ENCODE peak calls at places on chromosomes 7 and 10, in eight cellular contexts. B is PC-3, C is mammary epithelial cell, R is fibroblast of the aortic adventitia, S is GM06990, L is progenitor cell of endocrine pancreas, A is AG10803, F is fibroblast of villous mesenchyme. O is an unnamed sample.

GRCh38 chr10:118692911-118693310 is 61.9 kb downstream of the CACUL1 start:
- DNase-seq in B (peak; percentile 25), C (peak; percentile 52), R (peak; percentile 94), S (no peak), L (no peak), A (peak; percentile 98), F (peak; percentile 76), O (no peak)

GRCh38 chr7:71459137-71459536 is 327.2 kb downstream of the GALNT17 start:
- DNase-seq in B (no peak), C (no peak), R (no peak), S (no peak), L (no peak), A (no peak), F (no peak), O (no peak)

GRCh38 chr7:108263364-108263951 is 133.3 kb upstream of the LAMB4 start:
- DNase-seq in B (no peak), C (no peak), R (no peak), S (no peak), L (no peak), A (peak; percentile 7), F (no peak), O (no peak)

GRCh38 chr10:77571490-77571889 is 66.1 kb downstream of the KCNMA1 start:
- DNase-seq in B (no peak), C (no peak), R (no peak), S (no peak), L (no peak), A (no peak), F (no peak), O (no peak)

GRCh38 chr10:101001225-101002035 is 1.8 kb downstream of the LZTS2 start:
- DNase-seq in B (peak; percentile 54), C (peak; percentile 62), R (peak; percentile 89), S (no peak), L (no peak), A (peak; percentile 90), F (peak; percentile 94), O (no peak)

GRCh38 chr10:122650331-122650730 is 49.3 kb downstream of the C10orf120 start:
- DNase-seq in B (no peak), C (no peak), R (no peak), S (no peak), L (no peak), A (no peak), F (no peak), O (no peak)

GRCh38 chr10:72243822-72244437 is 27.9 kb upstream of the ASCC1 start:
- DNase-seq in B (peak; percentile 68), C (peak; percentile 36), R (peak; percentile 99), S (no peak), L (no peak), A (peak; percentile 98), F (peak; percentile 98), O (no peak)

GRCh38 chr10:87575851-87576250 is 71.2 kb downstream of the MINPP1 start:
- DNase-seq in B (no peak), C (no peak), R (peak; percentile 43), S (no peak), L (no peak), A (peak; percentile 23), F (peak; percentile 32), O (no peak)

GRCh38 chr7:805261-805660 is 27.0 kb upstream of the SUN1 start:
- DNase-seq in B (no peak), C (no peak), R (no peak), S (no peak), L (no peak), A (no peak), F (peak; percentile 81), O (no peak)

GRCh38 chr10:67763499-67764011 is 67.6 kb upstream of the CTNNA3 start:
- DNase-seq in B (peak; percentile 84), C (no peak), R (peak; percentile 54), S (peak; percentile 80), L (peak; percentile 57), A (peak; percentile 39), F (peak; percentile 45), O (peak; percentile 72)

GRCh38 chr7:49703876-49704275 is 69.6 kb upstream of the VWC2 start:
- DNase-seq in B (no peak), C (no peak), R (no peak), S (no peak), L (no peak), A (no peak), F (no peak), O (no peak)

GRCh38 chr7:37342665-37343471 is 105.8 kb downstream of the ELMO1 start:
- DNase-seq in B (no peak), C (peak; percentile 12), R (no peak), S (peak; percentile 83), L (no peak), A (no peak), F (no peak), O (peak; percentile 56)

GRCh38 chr10:99427566-99428150 is 2.8 kb downstream of the GOT1 start:
- DNase-seq in B (no peak), C (no peak), R (no peak), S (no peak), L (no peak), A (no peak), F (no peak), O (no peak)

GRCh38 chr10:87524296-87524695 is 19.6 kb downstream of the MINPP1 start:
- DNase-seq in B (no peak), C (no peak), R (peak; percentile 61), S (no peak), L (no peak), A (no peak), F (no peak), O (no peak)

GRCh38 chr7:25124485-25125136 is 449 bp downstream of the CYCS start:
- DNase-seq in B (no peak), C (peak; percentile 16), R (peak; percentile 37), S (peak; percentile 38), L (no peak), A (peak; percentile 30), F (peak; percentile 36), O (no peak)

GRCh38 chr10:132927824-132928223 is 14.5 kb downstream of the CFAP46 start:
- DNase-seq in B (no peak), C (no peak), R (no peak), S (no peak), L (no peak), A (no peak), F (no peak), O (no peak)

GRCh38 chr10:35502697-35503096 is 102.4 kb upstream of the GJD4 start:
- DNase-seq in B (no peak), C (no peak), R (no peak), S (no peak), L (no peak), A (no peak), F (no peak), O (no peak)

GRCh38 chr7:55189878-55190436 is 171.1 kb downstream of the EGFR start:
- DNase-seq in B (no peak), C (no peak), R (no peak), S (no peak), L (no peak), A (no peak), F (no peak), O (no peak)

GRCh38 chr10:132311338-132311939 is 3.7 kb upstream of the STK32C start:
- DNase-seq in B (no peak), C (no peak), R (no peak), S (no peak), L (peak; percentile 48), A (no peak), F (no peak), O (no peak)

GRCh38 chr7:1966631-1967200 is 266.0 kb downstream of the MAD1L1 start:
- DNase-seq in B (no peak), C (no peak), R (no peak), S (no peak), L (no peak), A (no peak), F (no peak), O (no peak)

GRCh38 chr7:16343612-16344011 is 77.7 kb downstream of the CRPPA start:
- DNase-seq in B (no peak), C (no peak), R (no peak), S (no peak), L (no peak), A (no peak), F (no peak), O (no peak)
- TF ChIP-seq CTCF in B (no peak), C (no peak), R (no peak), S (no peak), L (no peak), A (no peak), F (no peak), O (no peak)

GRCh38 chr7:73578342-73579124 is at the start of gene TBL2:
- DNase-seq in B (peak; percentile 99), C (peak; percentile 97), R (peak; percentile 98), S (peak; percentile 98), L (peak; percentile 99), A (peak; percentile 98), F (peak; percentile 99), O (peak; percentile 99)
- TF ChIP-seq CTCF in B (no peak), C (peak; percentile 41), R (peak; percentile 38), S (peak; percentile 34), L (no peak), A (peak; percentile 18), F (peak; percentile 26), O (peak; percentile 20)

GRCh38 chr7:44050915-44051560 is 6.5 kb downstream of the DBNL start:
- DNase-seq in B (no peak), C (no peak), R (no peak), S (no peak), L (no peak), A (no peak), F (no peak), O (no peak)

GRCh38 chr7:44051611-44052220 is 7.2 kb downstream of the DBNL start:
- DNase-seq in B (no peak), C (no peak), R (no peak), S (no peak), L (no peak), A (no peak), F (no peak), O (no peak)

GRCh38 chr7:44056681-44057080 is 8.7 kb downstream of the PGAM2 start:
- DNase-seq in B (no peak), C (no peak), R (no peak), S (no peak), L (no peak), A (no peak), F (no peak), O (no peak)

GRCh38 chr7:44050121-44050914 is 5.8 kb downstream of the DBNL start:
- DNase-seq in B (no peak), C (no peak), R (no peak), S (no peak), L (no peak), A (no peak), F (no peak), O (no peak)

DNA sequence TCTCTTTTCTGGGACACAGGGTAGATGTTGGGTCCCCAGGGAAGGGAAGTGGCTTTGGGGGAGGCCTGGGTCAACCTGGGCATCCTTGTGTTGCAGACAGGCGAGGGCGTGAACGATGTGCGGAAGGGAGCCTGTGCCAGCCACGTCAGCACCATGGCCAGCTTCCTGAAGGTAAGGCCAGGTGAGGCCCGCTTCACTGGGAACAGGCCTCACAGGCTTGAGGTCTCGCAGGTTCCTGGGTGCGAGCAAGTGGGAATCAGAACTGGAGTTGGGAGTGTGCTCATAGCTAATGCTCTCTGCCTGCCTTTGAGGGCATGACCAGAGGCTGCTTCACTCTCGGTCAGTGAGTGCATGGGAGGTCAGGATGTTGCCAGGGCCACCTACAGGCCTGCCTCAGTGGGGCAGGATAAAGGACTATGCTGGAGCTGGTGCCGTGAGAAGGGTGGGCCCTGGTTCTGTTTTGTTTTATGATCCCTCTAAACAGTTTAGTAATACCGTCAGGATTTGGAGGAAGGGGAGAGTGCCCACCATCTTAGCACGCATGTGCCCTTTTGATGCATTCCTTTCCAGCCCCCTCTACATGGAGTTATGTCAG is 8.4 kb downstream of the DBNL start:
- DNase-seq in B (no peak), C (no peak), R (no peak), S (no peak), L (no peak), A (no peak), F (no peak), O (no peak)
- TF ChIP-seq CTCF in B (no peak), C (no peak), R (no peak), S (no peak), L (no peak), A (no peak), F (no peak), O (no peak)

GRCh38 chr10:61903184-61903990 is 1.9 kb downstream of the ARID5B start:
- DNase-seq in B (peak; percentile 78), C (peak; percentile 63), R (peak; percentile 66), S (peak; percentile 83), L (peak; percentile 31), A (peak; percentile 55), F (peak; percentile 80), O (peak; percentile 69)
- TF ChIP-seq CTCF in B (peak; percentile 66), C (peak; percentile 44), R (peak; percentile 24), S (peak; percentile 19), L (peak; percentile 33), A (peak; percentile 28), F (peak; percentile 22), O (no peak)